ENCODE peak calls at places on chromosomes 5 and 9, in five cellular contexts. W is stimulated activated CD4-positive, alpha-beta T cell treated with anti-CD3 and anti-CD28 coated beads, Interleukin-1b, Interleukin-23, amount 100 ng/mL, for 24 hours; Y is dermis blood vessel endothelial cell; T is HFF-Myc; S is H4. B is an unnamed sample.

GRCh38 chr5:35608881-35609779 is 8.5 kb upstream of the SPEF2 start:
- DNase-seq in W (no peak), Y (no peak), S (peak), T (no peak), B (no peak)

GRCh38 chr5:68656936-68657857 is 436.6 kb upstream of the SLC30A5 start:
- DNase-seq in Y (no peak), W (no peak), S (no peak), T (no peak), B (no peak)

GRCh38 chr5:6634327-6634713 is 1.1 kb downstream of the SRD5A1 start:
- DNase-seq in S (no peak), Y (peak), W (no peak), T (no peak), B (no peak)

GRCh38 chr5:97231025-97231636 is 48.1 kb upstream of the RIOK2 start:
- DNase-seq in W (no peak), T (peak), Y (peak), S (peak), B (peak)

GRCh38 chr5:174384509-174384947 is 339.0 kb downstream of the NSG2 start:
- DNase-seq in Y (no peak), W (no peak), S (peak), T (peak), B (no peak)

GRCh38 chr5:54514841-54515432 is 2.6 kb upstream of the SNX18 start:
- DNase-seq in T (peak), Y (no peak), W (no peak), S (no peak), B (no peak)

GRCh38 chr9:21607576-21607975 is 125.5 kb upstream of the IFNE start:
- DNase-seq in S (no peak), Y (no peak), W (no peak), T (no peak), B (no peak)

GRCh38 chr5:39998518-39998917 is 573.7 kb upstream of the DAB2 start:
- DNase-seq in W (no peak), S (peak), Y (no peak), T (peak), B (no peak)

GRCh38 chr5:160054831-160055230 is 45.9 kb downstream of the TTC1 start:
- DNase-seq in S (peak), T (no peak), Y (no peak), W (no peak), B (no peak)

GRCh38 chr9:104868687-104869404 is 59.1 kb downstream of the ABCA1 start:
- DNase-seq in S (peak), Y (no peak), T (peak), W (no peak), B (peak)

GRCh38 chr9:84140535-84141101 is 160.0 kb downstream of the RMI1 start:
- DNase-seq in S (no peak), Y (peak), W (no peak), T (no peak), B (no peak)

GRCh38 chr9:83166369-83166768 is 103.4 kb upstream of the RASEF start:
- DNase-seq in Y (no peak), W (no peak), T (no peak), S (no peak), B (no peak)

GRCh38 chr5:103624035-103624461 is 61.5 kb upstream of the NUDT12 start:
- DNase-seq in T (no peak), S (peak), Y (peak), W (no peak), B (no peak)

GRCh38 chr5:6371079-6371810 is 7.1 kb downstream of the MED10 start:
- DNase-seq in S (no peak), Y (no peak), T (no peak), W (no peak), B (no peak)

GRCh38 chr9:90801175-90801506 is 478 bp upstream of the SYK start:
- DNase-seq in W (no peak), S (no peak), Y (no peak), T (no peak), B (no peak)

GRCh38 chr5:141343953-141344463 is 379 bp downstream of the PCDHGA3 start:
- DNase-seq in T (no peak), Y (no peak), W (no peak), S (no peak), B (no peak)

GRCh38 chr5:104913840-104914239 is 1351.3 kb upstream of the NUDT12 start:
- DNase-seq in W (no peak), S (no peak), Y (no peak), T (no peak), B (no peak)

B was measured in foreskin melanocyte.